ENCODE peak calls at places on chromosomes 6 and 20, in seven cellular contexts. A is ELF-1; O is EL; W is neural crest cell; Z is H9; V is iris pigment epithelial cell; G is Jurkat, Clone E6-1. D is an unnamed sample.
A peak's percentile ranks its signal among the peaks of the same experiment; 100 is the strongest.

GRCh38 chr6:77467038-77467437 is 3.7 kb upstream of the HTR1B start:
- DNase-seq in G (no peak), A (peak; percentile 22), W (no peak), V (no peak), Z (no peak), O (no peak), D (no peak)

GRCh38 chr20:57647933-57648785 is 27.9 kb upstream of the ZBP1 start:
- DNase-seq in O (no peak), Z (no peak), V (no peak), A (no peak), W (no peak), G (no peak), D (no peak)

GRCh38 chr20:39268566-39268965 is 306.4 kb downstream of the DHX35 start:
- DNase-seq in V (no peak), W (no peak), G (no peak), Z (no peak), A (no peak), O (no peak), D (no peak)

GRCh38 chr6:143400258-143401059 is 50.0 kb downstream of the ADAT2 start:
- DNase-seq in A (no peak), Z (no peak), W (no peak), V (no peak), G (peak; percentile 51), O (no peak), D (no peak)

GRCh38 chr6:27565839-27566779 is 93.2 kb upstream of the ZNF184 start:
- DNase-seq in Z (peak; percentile 65), O (peak; percentile 38), G (no peak), W (no peak), V (no peak), A (peak; percentile 77), D (no peak)

GRCh38 chr6:134063966-134064445 is 11.6 kb upstream of the SLC2A12 start:
- DNase-seq in W (peak; percentile 52), O (peak; percentile 73), V (peak; percentile 85), A (peak; percentile 91), G (peak; percentile 74), Z (peak; percentile 74), D (peak; percentile 81)

GRCh38 chr20:20665933-20666332 is 46.5 kb downstream of the RALGAPA2 start:
- DNase-seq in W (no peak), O (no peak), V (no peak), Z (no peak), A (no peak), G (no peak), D (no peak)

GRCh38 chr6:7042056-7042653 is 65.6 kb upstream of the RREB1 start:
- DNase-seq in Z (no peak), O (peak; percentile 17), A (no peak), G (no peak), V (peak; percentile 41), W (no peak), D (peak; percentile 58)

GRCh38 chr6:43891072-43891870 is 121.3 kb downstream of the VEGFA start:
- DNase-seq in Z (peak; percentile 56), V (no peak), O (no peak), W (no peak), A (no peak), G (peak; percentile 83), D (no peak)

GRCh38 chr6:48973486-48973885 is 489.6 kb downstream of the MMUT start:
- DNase-seq in Z (no peak), O (no peak), V (peak; percentile 49), A (no peak), W (no peak), G (no peak), D (no peak)

GRCh38 chr6:14270925-14271791 is 153.6 kb downstream of the CD83 start:
- DNase-seq in V (peak; percentile 50), G (peak; percentile 88), Z (no peak), W (no peak), O (peak; percentile 96), A (no peak), D (peak; percentile 100)

GRCh38 chr6:105886066-105886811 is 199.9 kb upstream of the PRDM1 start:
- DNase-seq in G (no peak), A (no peak), Z (no peak), W (no peak), O (no peak), V (no peak), D (no peak)

GRCh38 chr6:69421986-69422385 is 374.8 kb downstream of the LMBRD1 start:
- DNase-seq in O (no peak), V (no peak), Z (no peak), A (no peak), W (no peak), G (no peak), D (no peak)

GRCh38 chr6:29797120-29797519 is 30.5 kb upstream of the HLA-G start:
- DNase-seq in Z (no peak), G (no peak), O (peak; percentile 37), A (no peak), W (no peak), V (peak; percentile 35), D (peak; percentile 70)

GRCh38 chr6:56096454-56096853 is 150.9 kb downstream of the COL21A1 start:
- DNase-seq in G (no peak), O (no peak), Z (no peak), V (no peak), A (no peak), W (no peak), D (no peak)

GRCh38 chr6:41022294-41022693 is 16.7 kb downstream of the UNC5CL start:
- DNase-seq in W (no peak), Z (no peak), A (no peak), G (no peak), V (peak; percentile 28), O (peak; percentile 62), D (peak; percentile 23)

GRCh38 chr6:140956567-140957306 is 1176.0 kb upstream of the GJE1 start:
- DNase-seq in Z (no peak), A (no peak), O (peak; percentile 37), V (peak; percentile 37), W (no peak), G (no peak), D (no peak)

GRCh38 chr6:150143521-150144293 is 863 bp downstream of the PPP1R14C start:
- DNase-seq in V (no peak), Z (no peak), G (no peak), A (no peak), W (peak; percentile 31), O (no peak), D (no peak)

GRCh38 chr20:20395856-20396600 is 28.1 kb downstream of the INSM1 start:
- DNase-seq in G (no peak), V (no peak), W (peak; percentile 31), Z (peak; percentile 46), O (no peak), A (peak; percentile 45), D (no peak)